ENCODE peak calls at places on chromosomes 1 and 21, in seven cellular contexts. W, D, P, X, I, R and E are unnamed samples.

GRCh38 chr1:165815725-165816124 is 11.7 kb upstream of the UCK2 start:
- DNase-seq in W (no peak), P (no peak), D (no peak), R (no peak), I (no peak), X (no peak), E (no peak)

GRCh38 chr21:42526379-42526727 is 12.7 kb downstream of the SLC37A1 start:
- DNase-seq in W (no peak), R (no peak), X (peak), P (no peak), I (peak), D (no peak), E (no peak)

GRCh38 chr1:55848906-55849305 is 633.7 kb upstream of the USP24 start:
- DNase-seq in I (no peak), P (no peak), R (no peak), W (no peak), X (no peak), D (no peak), E (no peak)

GRCh38 chr1:244052011-244052727 is 1.1 kb downstream of the ZBTB18 start:
- DNase-seq in P (no peak), I (no peak), D (no peak), W (no peak), X (no peak), R (no peak), E (no peak)

GRCh38 chr1:152013664-152014237 is 20.1 kb upstream of the S100A10 start:
- DNase-seq in P (no peak), D (no peak), I (no peak), W (no peak), R (no peak), X (no peak), E (no peak)

GRCh38 chr1:232123775-232124659 is 497.4 kb downstream of the DISC1 start:
- DNase-seq in I (no peak), R (no peak), X (no peak), P (no peak), D (no peak), W (no peak), E (no peak)

GRCh38 chr21:16169102-16169511 is 439.3 kb downstream of the USP25 start:
- DNase-seq in D (no peak), P (no peak), W (no peak), R (no peak), I (no peak), X (no peak), E (no peak)

GRCh38 chr1:19484338-19484792 is 974 bp downstream of the CAPZB start:
- DNase-seq in D (no peak), W (no peak), X (peak), I (no peak), P (peak), R (no peak), E (no peak)

GRCh38 chr1:64877151-64877550 is 89.2 kb downstream of the JAK1 start:
- DNase-seq in X (no peak), I (no peak), W (peak), P (peak), R (no peak), D (no peak), E (no peak)

GRCh38 chr1:173405758-173406344 is 71.3 kb upstream of the PRDX6 start:
- DNase-seq in X (no peak), D (no peak), W (no peak), I (no peak), P (no peak), R (no peak), E (no peak)

GRCh38 chr1:204842892-204843291 is 27.8 kb upstream of the NFASC start:
- DNase-seq in R (no peak), I (no peak), W (no peak), P (no peak), X (no peak), D (no peak), E (no peak)

GRCh38 chr1:48878191-48878940 is 101.7 kb upstream of the BEND5 start:
- DNase-seq in X (no peak), P (no peak), D (no peak), R (no peak), W (no peak), I (no peak), E (no peak)

GRCh38 chr1:60668584-60668983 is 413.8 kb upstream of the NFIA start:
- DNase-seq in W (no peak), D (no peak), I (no peak), P (no peak), X (no peak), R (no peak), E (peak)

GRCh38 chr1:198481661-198482060 is 58.8 kb downstream of the ATP6V1G3 start:
- DNase-seq in P (no peak), D (no peak), W (no peak), X (no peak), R (no peak), I (no peak), E (no peak)

GRCh38 chr1:41661428-41662060 is 177.1 kb upstream of the EDN2 start:
- DNase-seq in D (no peak), I (no peak), X (peak), R (no peak), W (no peak), P (no peak), E (peak)

GRCh38 chr1:58993403-58993802 is 209.6 kb upstream of the JUN start:
- DNase-seq in W (no peak), D (no peak), R (no peak), X (no peak), I (no peak), P (no peak), E (no peak)

GRCh38 chr21:26471116-26471505 is 102.0 kb downstream of the CYYR1 start:
- DNase-seq in I (no peak), D (no peak), P (no peak), R (no peak), X (no peak), W (no peak), E (no peak)

GRCh38 chr1:160115545-160116276 is at the start of gene ATP1A2:
- DNase-seq in D (no peak), I (peak), X (no peak), P (no peak), W (no peak), R (no peak), E (peak)

GRCh38 chr1:38677756-38678155 is 181.8 kb downstream of the RRAGC start:
- DNase-seq in P (no peak), W (no peak), D (no peak), X (no peak), R (no peak), I (no peak), E (no peak)

GRCh38 chr1:6519935-6520621 is 28.6 kb upstream of the PLEKHG5 start:
- DNase-seq in I (no peak), W (no peak), D (no peak), X (no peak), P (no peak), R (no peak), E (no peak)

GRCh38 chr1:4729108-4729506 is 74.7 kb downstream of the AJAP1 start:
- DNase-seq in W (no peak), R (no peak), I (no peak), P (no peak), D (no peak), X (no peak), E (no peak)

GRCh38 chr1:112510340-112510739 is 1.6 kb downstream of the WNT2B start:
- DNase-seq in W (no peak), D (no peak), P (no peak), R (no peak), I (no peak), X (no peak), E (no peak)

GRCh38 chr1:20366076-20366765 is 75.5 kb downstream of the VWA5B1 start:
- DNase-seq in D (no peak), I (peak), X (no peak), P (no peak), W (no peak), R (no peak), E (no peak)

GRCh38 chr1:88998716-88999115 is 6.3 kb upstream of the KYAT3 start:
- DNase-seq in I (no peak), W (no peak), D (peak), R (no peak), X (no peak), P (peak), E (no peak)

GRCh38 chr1:187266051-187266450 is 437.3 kb downstream of the PLA2G4A start:
- DNase-seq in W (no peak), P (no peak), D (no peak), X (no peak), R (no peak), I (no peak), E (no peak)

GRCh38 chr1:188706742-188707141 is 1770.9 kb downstream of the BRINP3 start:
- DNase-seq in P (no peak), W (no peak), X (no peak), I (no peak), D (peak), R (no peak), E (no peak)

DNA sequence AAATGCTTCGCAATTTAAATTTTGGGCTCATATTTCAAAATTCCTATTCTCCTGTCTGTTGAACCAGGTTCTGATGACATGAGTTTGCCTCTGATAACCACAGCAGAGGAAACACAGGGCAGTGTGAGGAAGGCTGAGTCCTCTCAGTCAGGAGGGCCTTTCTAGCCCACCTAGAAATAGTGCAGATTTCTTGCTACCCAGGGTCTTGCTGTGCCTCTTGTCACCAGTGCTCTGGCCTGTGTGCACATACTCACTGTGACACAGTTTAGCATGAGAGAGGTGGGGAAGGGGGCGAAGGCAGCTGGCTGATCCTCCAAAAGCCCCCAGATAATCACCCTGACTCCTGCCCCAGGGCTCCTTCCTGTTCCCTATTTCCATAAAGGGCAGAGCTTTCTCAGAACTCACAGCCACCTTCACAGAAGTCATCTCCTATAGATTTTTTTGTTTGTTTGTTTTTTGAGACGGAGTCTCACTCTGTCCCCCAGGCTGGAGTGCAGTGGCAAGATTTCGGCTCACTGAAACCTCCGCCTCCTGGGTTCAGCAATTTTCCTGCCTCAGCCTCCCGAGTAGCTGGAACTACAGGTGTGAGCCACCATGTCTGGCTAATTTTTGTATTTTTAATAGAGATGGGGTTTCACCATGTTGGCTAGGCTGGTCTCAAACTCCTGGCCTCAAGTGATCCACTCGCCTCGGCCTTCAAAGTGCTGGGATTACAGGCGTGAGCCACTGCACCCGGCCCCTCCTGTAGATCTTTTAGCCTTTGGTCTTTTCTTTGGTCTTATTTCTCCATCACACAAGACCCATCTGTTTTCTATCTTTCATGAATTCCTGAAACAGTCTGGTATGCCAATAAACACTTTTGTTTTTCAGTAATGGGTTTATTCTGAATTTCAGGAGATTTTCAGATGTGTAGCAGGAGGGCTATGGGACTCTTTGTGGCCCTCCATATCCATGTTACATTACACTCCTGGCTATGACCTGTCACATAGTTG is 23.5 kb downstream of the ERRFI1 start:
- DNase-seq in R (no peak), X (no peak), D (no peak), W (no peak), P (no peak), I (no peak), E (no peak)
- H3K27ac ChIP-seq in R (peak), X (peak), D (no peak), W (no peak), P (no peak), I (peak), E (no peak)

DNA sequence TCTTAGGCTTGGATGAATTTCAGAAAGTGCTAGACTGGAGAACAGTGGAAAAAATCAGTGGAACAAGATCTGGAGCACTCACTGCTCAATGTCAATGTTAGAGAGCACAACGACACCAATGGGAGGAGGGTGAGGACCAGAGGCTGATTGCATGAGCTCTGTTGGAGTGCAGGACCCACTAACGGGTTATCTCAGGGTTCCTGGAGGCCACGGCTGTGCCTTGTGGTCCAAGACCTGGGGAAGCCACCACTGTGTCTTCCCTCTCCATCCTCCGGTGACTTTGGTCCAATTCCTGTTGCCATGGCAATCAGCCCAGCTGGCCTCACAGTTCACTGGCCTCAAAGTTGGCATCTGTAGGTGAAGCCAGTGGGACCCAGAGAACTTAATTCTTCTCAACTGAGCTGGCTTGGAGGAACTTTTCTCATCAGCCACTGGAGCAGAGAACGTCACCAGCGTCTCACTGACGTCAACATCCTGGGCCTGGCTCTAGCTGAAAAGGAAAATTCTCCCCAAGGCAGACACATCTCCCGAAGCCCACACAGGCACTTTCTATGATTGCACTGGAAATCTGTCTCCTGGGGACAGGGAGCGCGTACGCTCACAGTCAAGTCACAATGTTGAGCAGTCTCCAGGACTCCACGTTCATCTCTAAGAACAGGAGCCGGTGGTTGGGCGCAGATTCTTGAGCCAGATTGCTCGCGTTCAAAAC is 21.8 kb upstream of the GPR157 start:
- DNase-seq in I (peak), R (no peak), P (no peak), D (no peak), W (no peak), X (no peak), E (peak)
- H3K27ac ChIP-seq in I (peak), R (peak), P (no peak), D (no peak), W (no peak), X (peak), E (peak)

GRCh38 chr21:33399821-33400220 is 3.4 kb upstream of the IFNGR2 start:
- DNase-seq in D (no peak), R (no peak), X (no peak), W (no peak), I (no peak), P (no peak), E (no peak)

GRCh38 chr21:33403128-33403785 is at the start of gene IFNGR2:
- DNase-seq in D (no peak), I (peak), W (peak), R (no peak), P (peak), X (peak), E (peak)

GRCh38 chr21:33402011-33402979 is 918 bp upstream of the IFNGR2 start:
- DNase-seq in P (peak), X (peak), W (no peak), I (peak), D (no peak), R (peak), E (peak)

GRCh38 chr21:33403786-33404571 is 766 bp downstream of the IFNGR2 start:
- DNase-seq in P (peak), X (peak), W (no peak), D (no peak), I (peak), R (peak), E (peak)

GRCh38 chr21:33401617-33401967 is 1.6 kb upstream of the IFNGR2 start:
- DNase-seq in R (no peak), D (no peak), P (no peak), I (no peak), W (no peak), X (no peak), E (no peak)
- H3K27ac ChIP-seq in R (no peak), D (no peak), P (no peak), I (peak), W (no peak), X (no peak), E (no peak)

GRCh38 chr1:156097499-156098178 is 15.4 kb upstream of the MEX3A start:
- DNase-seq in X (no peak), D (no peak), P (no peak), R (no peak), W (no peak), I (no peak), E (no peak)
- H3K27ac ChIP-seq in X (peak), D (no peak), P (peak), R (peak), W (peak), I (peak), E (peak)